ENCODE peak calls at places on chromosomes 11 and 22, in eight cellular contexts. D is RCC 7860; Y is iPS-NIHi11; L is activated gamma-delta T cell treated with Interleukin-2 at 50 U/mL for 16 hours; V is CD8-positive, alpha-beta memory T cell; H is activated naive CD4-positive, alpha-beta T cell; B is myocyte; U is neuronal stem cell. Z is an unnamed sample.

GRCh38 chr11:120331301-120331966 is 4.8 kb upstream of the ARHGEF12 start:
- DNase-seq in V (no peak), D (peak; percentile 79), H (no peak), L (no peak), Y (no peak), B (peak; percentile 63), U (no peak), Z (peak; percentile 83)

GRCh38 chr22:50693462-50693861 is 20.8 kb downstream of the SHANK3 start:
- DNase-seq in L (no peak), H (no peak), U (no peak), B (no peak), D (no peak), V (no peak), Y (no peak), Z (no peak)

GRCh38 chr11:13837286-13837685 is 125.2 kb upstream of the SPON1 start:
- DNase-seq in Y (no peak), L (no peak), V (no peak), U (no peak), D (no peak), B (no peak), H (no peak), Z (no peak)

GRCh38 chr11:4673781-4674180 is 23.9 kb downstream of the OR51E2 start:
- DNase-seq in U (no peak), D (no peak), L (no peak), H (no peak), B (peak; percentile 4), Y (no peak), V (no peak), Z (no peak)

GRCh38 chr22:42646569-42647525 is 2.3 kb downstream of the CYB5R3 start:
- DNase-seq in L (no peak), Y (no peak), U (no peak), D (no peak), V (no peak), B (peak; percentile 84), H (no peak), Z (no peak)

GRCh38 chr22:39171623-39172264 is 19.3 kb upstream of the CBX7 start:
- DNase-seq in H (no peak), B (peak; percentile 70), Y (no peak), L (no peak), U (no peak), V (no peak), D (no peak), Z (no peak)

GRCh38 chr22:19869497-19870152 is 15.0 kb upstream of the GNB1L start:
- DNase-seq in B (no peak), L (no peak), D (no peak), V (no peak), H (no peak), U (no peak), Y (peak; percentile 5), Z (no peak)

GRCh38 chr22:46108564-46109473 is 41.5 kb upstream of the PPARA start:
- DNase-seq in Y (peak; percentile 72), V (no peak), H (no peak), U (no peak), D (no peak), B (peak; percentile 53), L (no peak), Z (peak; percentile 40)

GRCh38 chr11:17439316-17439782 is 37.3 kb downstream of the ABCC8 start:
- DNase-seq in B (no peak), L (no peak), H (no peak), V (no peak), D (peak; percentile 7), Y (no peak), U (no peak), Z (no peak)

GRCh38 chr11:111977141-111978027 is 40.2 kb downstream of the DIXDC1 start:
- DNase-seq in Y (peak; percentile 76), D (no peak), V (peak; percentile 6), U (peak; percentile 46), B (peak; percentile 73), L (no peak), H (peak; percentile 10), Z (no peak)

GRCh38 chr22:20312396-20313191 is 7.3 kb downstream of the DGCR6L start:
- DNase-seq in D (no peak), V (no peak), U (no peak), Y (no peak), B (no peak), H (no peak), L (no peak), Z (no peak)

GRCh38 chr11:66264893-66265292 is 3.5 kb upstream of the RAB1B start:
- DNase-seq in V (no peak), B (no peak), Y (peak; percentile 68), H (peak; percentile 13), U (no peak), D (no peak), L (no peak), Z (no peak)

GRCh38 chr11:113110046-113110445 is 148.8 kb downstream of the NCAM1 start:
- DNase-seq in V (no peak), D (no peak), B (no peak), H (no peak), L (no peak), U (no peak), Y (no peak), Z (no peak)

GRCh38 chr22:19480789-19481188 is 1.1 kb downstream of the CDC45 start:
- DNase-seq in B (no peak), D (no peak), U (no peak), V (no peak), L (no peak), H (no peak), Y (no peak), Z (no peak)

GRCh38 chr11:122235615-122236014 is 119.6 kb upstream of the BLID start:
- DNase-seq in L (no peak), Y (no peak), B (peak; percentile 86), V (no peak), H (no peak), U (no peak), D (no peak), Z (peak; percentile 95)

GRCh38 chr11:83284501-83285051 is 1.6 kb downstream of the CCDC90B start:
- DNase-seq in V (no peak), H (no peak), B (peak; percentile 57), D (no peak), Y (no peak), L (no peak), U (no peak), Z (no peak)

GRCh38 chr11:59267196-59267595 is 54.5 kb upstream of the MPEG1 start:
- DNase-seq in B (peak; percentile 6), D (no peak), Y (no peak), V (no peak), U (no peak), H (no peak), L (no peak), Z (no peak)

GRCh38 chr11:79139900-79140299 is 300.9 kb downstream of the TENM4 start:
- DNase-seq in B (no peak), Y (no peak), H (no peak), L (no peak), D (no peak), V (no peak), U (no peak), Z (no peak)

GRCh38 chr11:94832604-94833238 is 64.6 kb downstream of the AMOTL1 start:
- DNase-seq in L (no peak), H (no peak), V (no peak), B (no peak), U (no peak), Y (no peak), D (no peak), Z (no peak)

GRCh38 chr11:131924446-131925240 is 554.2 kb downstream of the NTM start:
- DNase-seq in B (no peak), V (no peak), Y (no peak), L (no peak), H (no peak), D (peak; percentile 48), U (no peak), Z (peak; percentile 51)

GRCh38 chr11:118042791-118043190 is 34.1 kb upstream of the TMPRSS4 start:
- DNase-seq in Y (no peak), L (no peak), B (no peak), U (no peak), D (no peak), V (peak; percentile 41), H (no peak), Z (no peak)

GRCh38 chr11:69816671-69817070 is 2.5 kb downstream of the FGF3 start:
- DNase-seq in L (no peak), U (no peak), D (no peak), B (no peak), H (no peak), Y (no peak), V (no peak), Z (no peak)

GRCh38 chr11:100753144-100753543 is 66.1 kb downstream of the ARHGAP42 start:
- DNase-seq in V (no peak), H (no peak), Y (no peak), B (no peak), U (no peak), D (no peak), L (no peak), Z (no peak)

GRCh38 chr22:32619614-32620426 is 145.2 kb downstream of the FBXO7 start:
- DNase-seq in H (no peak), V (no peak), Y (no peak), U (no peak), D (peak; percentile 60), L (no peak), B (peak; percentile 47), Z (no peak)

GRCh38 chr11:21895686-21896085 is 297.2 kb upstream of the ANO5 start:
- DNase-seq in B (no peak), Y (no peak), H (no peak), L (no peak), V (no peak), D (no peak), U (no peak), Z (no peak)

GRCh38 chr11:125454047-125454446 is 42.0 kb downstream of the FEZ1 start:
- DNase-seq in L (no peak), B (no peak), D (no peak), U (no peak), V (no peak), H (no peak), Y (no peak), Z (no peak)

Z was measured in H4.